ENCODE peak calls at places on chromosomes 7 and 10, in four cellular contexts. Z is NCI-H1092 treated with DMSO at 0.1 percent for 48 hours, P is Kasumi-1, N is mammary epithelial cell. C is an unnamed sample.

GRCh38 chr10:6348091-6348862 is 145.5 kb downstream of the PFKFB3 start:
- DNase-seq in P (peak), N (no peak), Z (no peak), C (no peak)

GRCh38 chr10:32237644-32238345 is 109.2 kb downstream of the EPC1 start:
- DNase-seq in Z (no peak), P (no peak), N (peak), C (no peak)

GRCh38 chr7:13144622-13145021 is 457.2 kb downstream of the ARL4A start:
- DNase-seq in Z (no peak), N (no peak), P (no peak), C (no peak)

GRCh38 chr10:88883443-88883799 is 3.4 kb downstream of the STAMBPL1 start:
- DNase-seq in Z (no peak), P (no peak), N (no peak), C (no peak)

GRCh38 chr10:90930971-90931841 is 10.3 kb upstream of the ANKRD1 start:
- DNase-seq in N (no peak), Z (no peak), P (peak), C (no peak)

GRCh38 chr10:48254745-48255144 is 19.8 kb downstream of the FRMPD2 start:
- DNase-seq in N (no peak), P (no peak), Z (peak), C (no peak)

GRCh38 chr7:134731616-134732015 is 47.8 kb upstream of the CALD1 start:
- DNase-seq in N (no peak), P (no peak), Z (no peak), C (no peak)

GRCh38 chr10:23390809-23391208 is 46.2 kb upstream of the C10orf67 start:
- DNase-seq in N (no peak), P (no peak), Z (no peak), C (no peak)

GRCh38 chr7:95520136-95520535 is 34.4 kb downstream of the ASB4 start:
- DNase-seq in N (no peak), Z (no peak), P (no peak), C (peak)

GRCh38 chr7:55467047-55467593 is 102.0 kb downstream of the LANCL2 start:
- DNase-seq in Z (no peak), P (no peak), N (no peak), C (no peak)

GRCh38 chr7:91512958-91513357 is 248.7 kb downstream of the FZD1 start:
- DNase-seq in P (no peak), N (peak), Z (no peak), C (no peak)

GRCh38 chr7:47407136-47407535 is 174.8 kb downstream of the TNS3 start:
- DNase-seq in P (no peak), Z (no peak), N (no peak), C (no peak)

GRCh38 chr10:58967551-58968418 is 208.7 kb upstream of the PHYHIPL start:
- DNase-seq in P (no peak), N (peak), Z (peak), C (peak)

GRCh38 chr7:105854516-105854915 is 21.9 kb downstream of the ATXN7L1 start:
- DNase-seq in P (no peak), N (no peak), Z (no peak), C (no peak)

GRCh38 chr10:78225611-78226010 is 191.9 kb downstream of the RPS24 start:
- DNase-seq in P (no peak), Z (no peak), N (no peak), C (no peak)

GRCh38 chr7:70660154-70660818 is 471.7 kb upstream of the GALNT17 start:
- DNase-seq in N (no peak), Z (no peak), P (no peak), C (no peak)

GRCh38 chr7:130921391-130922180 is 187.6 kb upstream of the KLF14 start:
- DNase-seq in P (no peak), N (no peak), Z (peak), C (peak)